ENCODE peak calls at places on chromosomes 4 and X, in four cellular contexts. R is tibial nerve; F is adipocyte; H is CD8-positive, alpha-beta T cell. G is an unnamed sample.
A peak's percentile ranks its signal among the peaks of the same experiment; 100 is the strongest.

GRCh38 chrX:68488657-68489056 is 10.2 kb upstream of the YIPF6 start:
- DNase-seq in H (no peak), F (no peak), R (no peak), G (no peak)

GRCh38 chr4:98663226-98664006 is 5.0 kb upstream of the TSPAN5 start:
- DNase-seq in H (peak; percentile 49), R (no peak), F (no peak), G (no peak)

GRCh38 chrX:102651242-102651967 is at the start of gene GPRASP1:
- DNase-seq in R (peak; percentile 44), H (peak; percentile 68), F (peak; percentile 46), G (peak; percentile 33)

GRCh38 chr4:154073107-154073817 is 284.4 kb upstream of the SFRP2 start:
- DNase-seq in H (no peak), F (peak; percentile 65), R (no peak), G (no peak)

GRCh38 chrX:94365736-94366135 is 691.7 kb downstream of the FAM133A start:
- DNase-seq in R (no peak), H (no peak), F (no peak), G (no peak)

GRCh38 chr4:187460016-187460415 is 535.6 kb upstream of the ZFP42 start:
- DNase-seq in R (no peak), H (no peak), F (no peak), G (no peak)

GRCh38 chrX:107562482-107562881 is 65.8 kb upstream of the PRPS1 start:
- DNase-seq in F (peak; percentile 52), H (no peak), R (no peak), G (peak; percentile 84)

GRCh38 chr4:128338634-128339355 is 51.2 kb upstream of the PGRMC2 start:
- DNase-seq in H (no peak), R (no peak), F (peak; percentile 69), G (peak; percentile 12)

GRCh38 chr4:10417720-10418119 is 39.5 kb downstream of the ZNF518B start:
- DNase-seq in H (no peak), R (peak; percentile 6), F (no peak), G (peak; percentile 9)

GRCh38 chrX:154470434-154470833 is 8.6 kb downstream of the LAGE3 start:
- DNase-seq in R (no peak), F (no peak), H (no peak), G (no peak)

GRCh38 chr4:45442466-45442865 is 681.4 kb downstream of the GABRG1 start:
- DNase-seq in F (no peak), H (no peak), R (no peak), G (no peak)

GRCh38 chrX:13013353-13014110 is 30.9 kb downstream of the FAM9C start:
- DNase-seq in R (no peak), F (no peak), H (no peak), G (no peak)

GRCh38 chrX:19613645-19614323 is 98.5 kb upstream of the MAP3K15 start:
- DNase-seq in F (no peak), R (no peak), H (no peak), G (no peak)

GRCh38 chr4:39591290-39591689 is 47.4 kb downstream of the SMIM14 start:
- DNase-seq in H (no peak), F (peak; percentile 17), R (no peak), G (no peak)

GRCh38 chr4:79827283-79827682 is 245.7 kb downstream of the ANTXR2 start:
- DNase-seq in R (no peak), F (no peak), H (no peak), G (no peak)

GRCh38 chr4:30770049-30770549 is 49.9 kb downstream of the PCDH7 start:
- DNase-seq in H (no peak), F (peak; percentile 80), R (no peak), G (no peak)

GRCh38 chr4:150354214-150354796 is 227.6 kb upstream of the MAB21L2 start:
- DNase-seq in R (no peak), F (peak; percentile 19), H (no peak), G (no peak)

GRCh38 chrX:119393144-119393543 is 6.0 kb upstream of the SLC25A43 start:
- DNase-seq in R (no peak), H (no peak), F (no peak), G (no peak)

GRCh38 chr4:6909113-6909969 is at the start of gene TBC1D14:
- DNase-seq in R (peak; percentile 77), H (peak; percentile 84), F (peak; percentile 96), G (peak; percentile 77)

GRCh38 chr4:168551211-168551610 is 54.4 kb downstream of the PALLD start:
- DNase-seq in H (no peak), R (no peak), F (peak; percentile 69), G (no peak)

GRCh38 chr4:137685357-137685756 is 153.1 kb upstream of the PCDH18 start:
- DNase-seq in R (no peak), F (peak; percentile 82), H (no peak), G (no peak)

GRCh38 chr4:139014391-139015268 is 951 bp upstream of the NOCT start:
- DNase-seq in R (peak; percentile 24), F (peak; percentile 85), H (no peak), G (peak; percentile 30)

GRCh38 chrX:78747471-78747870 is at the start of gene LPAR4:
- DNase-seq in R (no peak), F (no peak), H (no peak), G (no peak)

GRCh38 chr4:129623233-129623632 is 527.3 kb downstream of the C4orf33 start:
- DNase-seq in F (peak; percentile 31), R (no peak), H (no peak), G (no peak)

GRCh38 chr4:89889289-89889688 is 5.4 kb upstream of the MMRN1 start:
- DNase-seq in R (no peak), F (no peak), H (no peak), G (peak; percentile 2)

GRCh38 chrX:108198420-108198819 is 106.8 kb downstream of the ATG4A start:
- DNase-seq in H (no peak), F (peak; percentile 57), R (no peak), G (no peak)

GRCh38 chr4:97105716-97106115 is 1037.6 kb downstream of the STPG2 start:
- DNase-seq in R (no peak), H (no peak), F (no peak), G (no peak)

GRCh38 chrX:48945517-48946348 is 11.7 kb downstream of the OTUD5 start:
- DNase-seq in F (peak; percentile 73), R (no peak), H (peak; percentile 61), G (peak; percentile 32)

GRCh38 chr4:1872918-1873269 is 1.7 kb downstream of the NSD2 start:
- DNase-seq in R (no peak), H (no peak), F (peak; percentile 52), G (no peak)

GRCh38 chr4:1873291-1873690 is 2.1 kb downstream of the NSD2 start:
- DNase-seq in F (no peak), R (no peak), H (no peak), G (no peak)

GRCh38 chr4:1874207-1874606 is 3.0 kb downstream of the NSD2 start:
- DNase-seq in R (no peak), H (no peak), F (no peak), G (no peak)

GRCh38 chr4:1871471-1872021 is 353 bp downstream of the NSD2 start:
- DNase-seq in F (peak; percentile 66), H (no peak), R (no peak), G (no peak)

GRCh38 chr4:1873776-1874175 is 2.6 kb downstream of the NSD2 start:
- DNase-seq in R (no peak), F (no peak), H (no peak), G (no peak)
- H3K4me3 ChIP-seq in R (no peak overlapping the region), F (no peak overlapping the region), H (no peak overlapping the region), G (peak overlapping the region; percentile 66)

DNA sequence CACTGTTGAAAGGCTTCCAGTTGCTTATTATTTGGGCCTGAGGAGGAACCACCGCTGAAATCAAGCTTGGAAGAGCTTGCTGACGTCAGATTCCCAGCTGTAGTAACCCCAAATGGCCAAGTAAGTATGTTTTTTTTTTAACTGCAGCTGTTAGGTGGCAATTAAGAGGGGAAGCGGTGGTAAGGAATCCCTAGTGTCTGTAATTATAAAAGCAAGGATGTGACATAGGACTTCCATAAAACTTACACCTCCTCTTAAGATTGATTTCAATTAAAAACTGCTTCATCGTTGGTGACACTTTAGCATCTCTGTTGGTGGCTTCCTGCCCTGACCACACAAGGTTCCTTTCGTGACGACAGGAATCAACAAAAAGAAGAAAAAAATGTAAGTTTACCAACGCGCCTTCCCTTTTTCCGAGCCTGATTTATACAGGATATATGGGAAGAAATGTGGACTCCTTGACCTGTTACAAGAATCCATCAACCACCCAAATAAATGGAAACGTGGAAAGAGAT is 908 bp downstream of the RELL1 start:
- DNase-seq in R (no peak), F (peak; percentile 74), H (peak; percentile 44), G (no peak)
- H3K9me3 ChIP-seq in R (no peaks in the 10 kb centered on the region), F (no peaks in the 10 kb centered on the region), H (no peaks in the 10 kb centered on the region), G (no peaks in the 10 kb centered on the region)

DNA sequence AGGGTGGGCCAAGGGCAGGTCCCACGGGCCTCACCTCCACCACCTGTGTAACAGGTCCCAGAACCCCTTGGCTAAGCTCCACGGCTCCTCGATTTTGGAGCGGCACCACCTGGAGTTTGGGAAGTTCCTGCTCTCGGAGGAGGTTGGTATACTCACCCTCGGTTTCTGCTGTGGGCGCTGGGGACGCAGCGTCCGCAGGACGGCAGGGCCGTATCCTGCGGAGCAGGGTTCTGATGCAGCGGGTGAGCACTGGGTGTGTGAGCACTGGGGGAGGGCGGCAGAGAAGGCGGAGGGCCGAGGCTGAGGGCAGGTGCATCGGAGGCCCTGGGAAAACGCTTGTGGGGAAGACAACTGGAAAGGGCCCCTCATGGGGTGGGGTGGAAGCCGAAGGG is 11.0 kb downstream of the ATP5ME start:
- DNase-seq in F (no peak), H (no peak), R (no peak), G (no peak)
- H3K4me3 ChIP-seq in F (no peak overlapping the region), H (peak overlapping the region; percentile 93), R (peak overlapping the region; percentile 60), G (no peak overlapping the region)

GRCh38 chrX:81874807-81875206 is 672.9 kb downstream of the SH3BGRL start:
- DNase-seq in R (no peak), F (no peak), H (no peak), G (no peak)
- H3K9me3 ChIP-seq in R (no peaks in the 10 kb centered on the region), F (peaks cover 25% of the 10 kb centered on the region), H (no peaks in the 10 kb centered on the region), G (no peaks in the 10 kb centered on the region)

DNA sequence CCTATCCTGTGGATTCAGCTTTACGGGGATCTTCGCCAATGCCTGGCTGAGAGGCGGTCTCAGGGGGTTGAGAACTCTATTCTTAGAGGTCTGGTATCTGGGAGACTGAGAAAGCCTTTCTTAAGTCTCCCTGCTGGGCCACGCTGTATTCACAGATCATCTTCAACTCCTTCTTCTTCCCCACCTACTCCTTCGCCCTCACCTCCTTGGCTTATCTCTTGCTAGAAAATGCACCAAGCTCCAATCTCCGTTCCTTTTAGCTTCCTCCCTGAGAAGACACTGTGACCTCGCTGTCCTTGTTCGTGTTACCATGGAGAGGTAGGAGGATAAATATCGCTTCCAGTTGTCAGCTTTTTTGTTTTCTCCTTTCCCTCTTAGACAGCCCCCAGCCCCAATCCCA is 450 bp upstream of the KLF8 start:
- DNase-seq in H (no peak), F (no peak), R (no peak), G (no peak)
- H3K4me3 ChIP-seq in H (peak overlapping the region; percentile 43), F (peak overlapping the region; percentile 70), R (peak overlapping the region; percentile 60), G (no peak overlapping the region)

DNA sequence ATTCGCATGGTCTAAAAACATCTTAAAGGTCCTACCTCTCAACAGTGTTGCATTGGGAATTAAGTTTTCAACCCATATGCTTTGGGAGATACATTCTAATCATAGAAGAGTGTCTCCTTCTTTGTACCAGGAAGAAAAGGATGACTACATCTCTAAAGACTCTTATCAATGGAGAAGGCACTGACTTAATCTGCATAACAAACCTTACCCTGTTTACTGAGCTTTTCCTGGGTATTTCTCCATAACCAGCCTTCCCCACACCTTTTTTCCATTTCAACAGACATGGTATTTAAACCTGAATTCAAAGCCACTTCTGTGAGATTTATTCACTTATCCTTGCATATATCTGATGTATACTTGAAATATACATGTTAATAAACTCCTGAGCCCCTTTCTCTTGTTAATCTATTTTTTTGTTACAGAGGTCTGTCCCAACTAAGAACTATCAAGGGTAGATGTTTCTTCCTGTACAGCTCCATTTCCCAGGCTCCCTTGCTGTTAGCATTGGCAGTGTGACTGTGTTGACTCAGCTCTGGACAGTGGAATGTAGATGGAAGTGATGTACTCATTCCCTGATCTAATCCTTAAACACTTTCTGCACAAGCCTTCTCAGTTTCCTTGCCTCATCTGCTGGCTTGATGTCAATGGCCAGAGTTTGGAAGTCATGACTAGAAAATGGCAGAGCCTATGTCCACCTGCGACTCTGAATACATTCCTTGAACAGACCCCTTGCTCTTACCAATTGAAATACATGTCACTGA is 148.9 kb upstream of the CPEB2 start:
- DNase-seq in R (no peak), H (no peak), F (peak; percentile 82), G (peak; percentile 78)
- H3K9me3 ChIP-seq in R (no peaks in the 10 kb centered on the region), H (no peaks in the 10 kb centered on the region), F (no peaks in the 10 kb centered on the region), G (no peaks in the 10 kb centered on the region)